ENCODE peak calls at places on chromosomes 11 and 22, in five cellular contexts. D is epithelial cell of prostate, P is lower lobe of right lung, V is T-helper 1 cell, N is NCI-H345. F is an unnamed sample.

GRCh38 chr11:1746516-1746931 is 3.9 kb downstream of the IFITM10 start:
- DNase-seq in N (no peak), D (no peak), V (no peak), P (no peak), F (no peak)

GRCh38 chr22:39473856-39474255 is 17.0 kb downstream of the MGAT3 start:
- DNase-seq in N (no peak), P (no peak), V (no peak), D (no peak), F (no peak)

GRCh38 chr11:79362358-79362757 is 78.5 kb downstream of the TENM4 start:
- DNase-seq in D (no peak), N (no peak), P (no peak), V (no peak), F (no peak)

GRCh38 chr11:6738590-6738989 is 33.2 kb downstream of the OR2AG2 start:
- DNase-seq in D (no peak), V (no peak), N (no peak), P (no peak), F (no peak)

GRCh38 chr11:102192349-102193066 is 82.3 kb downstream of the YAP1 start:
- DNase-seq in V (no peak), D (no peak), N (no peak), P (no peak), F (no peak)

GRCh38 chr22:42887523-42888507 is 30.7 kb upstream of the ARFGAP3 start:
- DNase-seq in P (no peak), N (no peak), D (no peak), V (no peak), F (no peak)

GRCh38 chr22:17164392-17165024 is 5.4 kb upstream of the HDHD5 start:
- DNase-seq in N (no peak), V (no peak), P (no peak), D (no peak), F (no peak)

GRCh38 chr11:121206810-121207209 is 85.8 kb upstream of the SC5D start:
- DNase-seq in P (no peak), N (no peak), D (no peak), V (no peak), F (no peak)

GRCh38 chr22:37690407-37690806 is 4.3 kb downstream of the NOL12 start:
- DNase-seq in N (no peak), P (no peak), V (no peak), D (no peak), F (no peak)

GRCh38 chr11:78400116-78400515 is 17.5 kb downstream of the GAB2 start:
- DNase-seq in D (no peak), V (no peak), P (no peak), N (no peak), F (no peak)

GRCh38 chr11:66189031-66189745 is 79.3 kb upstream of the RAB1B start:
- DNase-seq in V (no peak), D (no peak), N (no peak), P (no peak), F (no peak)

GRCh38 chr22:24592846-24593809 is at the start of gene LRRC75B:
- DNase-seq in P (peak), D (no peak), N (peak), V (no peak), F (peak)

GRCh38 chr11:19955660-19956059 is 204.6 kb downstream of the DBX1 start:
- DNase-seq in N (no peak), D (no peak), V (no peak), P (no peak), F (no peak)

GRCh38 chr11:93724090-93724489 is 17.2 kb downstream of the TAF1D start:
- DNase-seq in N (no peak), V (no peak), P (no peak), D (no peak), F (no peak)

GRCh38 chr11:16001899-16002426 is 354.4 kb downstream of the SOX6 start:
- DNase-seq in D (peak), V (no peak), P (peak), N (peak), F (no peak)

GRCh38 chr11:70913715-70914231 is 338.6 kb downstream of the SHANK2 start:
- DNase-seq in N (peak), V (no peak), D (no peak), P (peak), F (no peak)

GRCh38 chr22:46352276-46352675 is 16.8 kb downstream of the TRMU start:
- DNase-seq in P (peak), N (no peak), V (no peak), D (no peak), F (no peak)

GRCh38 chr11:62707277-62707771 is at the start of the genes BSCL2 and GNG3:
- DNase-seq in P (no peak), N (no peak), D (no peak), V (no peak), F (peak)

GRCh38 chr11:73982595-73982989 is at the start of gene UCP2:
- DNase-seq in P (peak), V (peak), D (no peak), N (peak), F (peak)

GRCh38 chr11:30960387-30960992 is 374.3 kb upstream of the MPPED2 start:
- DNase-seq in N (peak), D (peak), P (no peak), V (no peak), F (no peak)

GRCh38 chr11:19164881-19165280 is 36.9 kb downstream of the CSRP3 start:
- DNase-seq in N (no peak), P (no peak), D (no peak), V (no peak), F (no peak)

GRCh38 chr11:12287374-12288211 is 89.8 kb upstream of the PARVA start:
- DNase-seq in P (no peak), N (no peak), D (peak), V (no peak), F (no peak)

GRCh38 chr11:74680035-74680671 is 51.1 kb downstream of the CHRDL2 start:
- DNase-seq in N (no peak), V (no peak), D (no peak), P (no peak), F (no peak)

GRCh38 chr22:30459206-30460052 is 12.4 kb downstream of the SEC14L3 start:
- DNase-seq in V (no peak), D (no peak), N (no peak), P (no peak), F (no peak)